ENCODE peak calls at places on chromosomes 2 and 18, in five cellular contexts. T is thoracic aorta; W is K562; P is endodermal cell; E is CD8-positive, alpha-beta memory T cell. K is an unnamed sample. For H3K4me1, the result is how much of the 10 kb centered on the place peaks cover.

GRCh38 chr2:191631754-191632153 is 46.2 kb upstream of the NABP1 start:
- DNase-seq in T (no peak), E (no peak), W (no peak), P (no peak), K (peak)

GRCh38 chr18:13501896-13502295 is 224.5 kb downstream of the FAM210A start:
- DNase-seq in W (no peak), P (no peak), T (no peak), E (no peak), K (no peak)

GRCh38 chr2:1979101-1979500 is 234.8 kb upstream of the PXDN start:
- DNase-seq in W (no peak), T (no peak), P (no peak), E (no peak), K (no peak)

GRCh38 chr2:9231291-9232165 is 24.9 kb downstream of the ASAP2 start:
- DNase-seq in E (no peak), P (no peak), W (no peak), T (no peak), K (no peak)

GRCh38 chr2:175010848-175011254 is 5.7 kb upstream of the CHN1 start:
- DNase-seq in W (no peak), P (no peak), T (no peak), E (no peak), K (no peak)

GRCh38 chr2:159094173-159094737 is 125.8 kb downstream of the TANC1 start:
- DNase-seq in P (no peak), T (peak), E (no peak), W (no peak), K (peak)

GRCh38 chr18:75161629-75162028 is 47.3 kb downstream of the PTGR3 start:
- DNase-seq in W (no peak), T (no peak), E (peak), P (peak), K (no peak)

GRCh38 chr18:42508683-42509347 is 553.8 kb downstream of the PIK3C3 start:
- DNase-seq in T (no peak), W (no peak), P (no peak), E (no peak), K (no peak)

GRCh38 chr2:241314181-241314932 is 1.1 kb downstream of the HDLBP start:
- DNase-seq in T (no peak), P (no peak), E (no peak), W (no peak), K (peak)

GRCh38 chr2:84805250-84805917 is 75.5 kb downstream of the TRABD2A start:
- DNase-seq in E (no peak), P (no peak), W (no peak), T (no peak), K (peak)

GRCh38 chr2:170770008-170770303 is 222 bp upstream of the ERICH2 start:
- DNase-seq in T (no peak), P (no peak), W (no peak), E (no peak), K (no peak)

GRCh38 chr2:9818097-9818496 is 25.2 kb upstream of the TAF1B start:
- DNase-seq in E (no peak), W (no peak), T (no peak), P (no peak), K (no peak)

GRCh38 chr2:64914735-64915509 is 74.3 kb upstream of the SLC1A4 start:
- DNase-seq in W (no peak), T (no peak), E (no peak), P (no peak), K (peak)

GRCh38 chr2:8426577-8426976 is 255.3 kb upstream of the ID2 start:
- DNase-seq in P (peak), E (no peak), W (no peak), T (no peak), K (no peak)

DNA sequence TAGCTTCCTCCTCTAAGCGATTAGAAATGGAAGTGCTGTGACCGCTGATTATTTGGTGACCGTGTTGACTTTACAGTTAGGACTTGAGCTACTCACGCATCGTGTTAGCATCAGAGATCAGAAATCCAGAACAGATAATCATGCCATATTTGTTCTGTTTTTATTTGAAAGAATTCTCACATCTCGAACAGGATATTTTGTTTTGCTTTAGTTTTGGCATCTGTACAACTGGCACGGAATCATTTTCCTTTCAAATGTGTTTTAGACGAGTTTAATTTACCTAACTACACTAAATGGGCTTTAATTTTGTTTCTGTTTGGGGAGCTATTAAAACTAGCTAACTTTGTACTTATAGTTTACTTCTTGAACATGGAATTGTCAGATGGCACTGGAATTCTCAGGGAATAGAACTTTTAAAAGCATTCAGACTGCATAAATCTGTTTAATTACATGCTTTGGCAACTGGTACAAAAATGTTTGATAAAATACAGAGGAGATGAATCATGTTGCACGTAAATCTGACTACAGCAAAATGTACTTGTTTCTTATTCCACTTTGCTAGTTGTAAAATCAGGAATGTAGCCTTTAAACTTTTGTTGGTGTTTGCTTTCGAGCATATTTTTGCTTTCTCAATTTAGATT is 1.4 kb downstream of the ITPRID2 start:
- DNase-seq in W (no peak), T (no peak), P (no peak), E (no peak), K (peak)
- H3K4me1 ChIP-seq in W (under half), T (half or more), P (under half), E (under half), K (under half)

DNA sequence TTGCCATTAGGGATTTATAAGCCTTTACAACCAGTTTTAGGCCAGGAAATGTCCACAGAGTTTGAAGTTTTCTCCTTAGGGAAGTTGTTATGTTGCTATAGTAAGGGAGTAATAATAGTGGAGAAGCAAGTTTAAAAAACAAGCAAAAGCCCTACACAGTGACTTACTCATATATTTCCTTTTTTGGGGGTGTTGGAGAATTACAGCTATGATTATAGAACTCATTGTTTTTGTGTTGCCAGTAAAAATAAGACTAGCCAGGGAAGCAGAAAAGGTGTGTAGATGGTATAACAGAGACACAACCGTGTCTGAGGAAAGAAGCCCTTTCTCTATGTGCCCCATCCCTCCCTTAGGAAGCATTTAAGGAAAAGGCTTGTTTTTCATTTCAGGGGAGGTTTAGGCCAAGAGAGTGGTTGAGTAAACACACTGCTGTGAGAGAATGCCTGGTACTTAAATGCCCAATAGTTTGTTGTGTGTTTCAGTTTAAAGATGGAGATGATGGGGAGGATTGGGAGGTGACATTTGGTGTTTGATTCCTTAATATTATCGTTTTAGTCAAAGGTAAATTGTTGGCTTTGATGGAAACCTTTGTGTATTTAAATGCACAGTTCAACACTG is 2.4 kb downstream of the VAPA start:
- DNase-seq in P (no peak), T (no peak), E (no peak), W (no peak), K (peak)
- H3K4me1 ChIP-seq in P (under half), T (half or more), E (half or more), W (under half), K (under half)

DNA sequence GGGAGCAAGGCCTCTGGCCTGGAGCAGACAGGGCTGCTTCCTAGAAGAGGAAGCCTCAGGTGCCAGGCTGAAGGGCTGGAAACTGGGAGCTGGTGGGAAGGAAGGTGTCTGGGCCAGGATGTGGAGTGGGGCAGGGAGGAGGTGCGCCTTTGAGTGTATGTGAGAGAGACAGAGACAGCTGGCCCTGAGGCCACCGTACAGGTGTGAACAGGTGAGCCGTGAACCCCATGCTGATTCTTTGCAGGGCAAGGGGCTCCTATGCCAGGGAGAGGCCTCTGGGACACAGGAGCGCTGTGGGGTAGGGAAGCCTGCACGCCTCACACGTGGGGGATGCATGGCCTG is 16.3 kb downstream of the ZFP36L2 start:
- DNase-seq in T (no peak), E (no peak), W (no peak), P (no peak), K (no peak)
- H3K4me1 ChIP-seq in T (under half), E (under half), W (under half), P (under half), K (under half)

GRCh38 chr18:58234359-58234741 is 190.3 kb downstream of the NEDD4L start:
- DNase-seq in T (no peak), W (no peak), E (no peak), P (no peak), K (no peak)

GRCh38 chr18:58232674-58233073 is 188.6 kb downstream of the NEDD4L start:
- DNase-seq in T (no peak), P (no peak), E (no peak), W (no peak), K (no peak)

GRCh38 chr18:58230438-58231179 is 186.6 kb downstream of the NEDD4L start:
- DNase-seq in P (no peak), W (no peak), E (no peak), T (no peak), K (no peak)

GRCh38 chr18:58231930-58232329 is 187.9 kb downstream of the NEDD4L start:
- DNase-seq in W (peak), E (no peak), P (no peak), T (no peak), K (no peak)

GRCh38 chr18:58235001-58235436 is 191.0 kb downstream of the NEDD4L start:
- DNase-seq in W (no peak), P (no peak), T (no peak), E (no peak), K (no peak)
- H3K4me1 ChIP-seq in W (under half), P (under half), T (under half), E (under half), K (under half)

K was measured in adipocyte.